ENCODE peak calls at places on chromosome 22, in ten cellular contexts. One of them, this sample, is unnamed.

GRCh38 chr22:24434472-24435322 is 7.3 kb downstream of the ADORA2A start:
- DNase-seq in fibroblast of pulmonary artery: peak; percentile 69
- DNase-seq in kidney: peak; percentile 87
- DNase-seq in mucosa of descending colon: peak; percentile 65
- DNase-seq in uterus: peak; percentile 45
- DNase-seq in Panc1: no peak
- DNase-seq in PC-9: no peak
- DNase-seq in HCT116: no peak
- DNase-seq in progenitor cell of endocrine pancreas: no peak
- DNase-seq in tibial nerve: peak; percentile 48
- DNase-seq in this sample: no peak

GRCh38 chr22:23243006-23243573 is 62.8 kb downstream of the BCR start:
- DNase-seq in mucosa of descending colon: no peak
- DNase-seq in PC-9: no peak
- DNase-seq in fibroblast of pulmonary artery: no peak
- DNase-seq in tibial nerve: no peak
- DNase-seq in kidney: no peak
- DNase-seq in uterus: no peak
- DNase-seq in progenitor cell of endocrine pancreas: no peak
- DNase-seq in HCT116: no peak
- DNase-seq in Panc1: no peak
- DNase-seq in this sample: no peak

GRCh38 chr22:22870577-22871398 is 16.8 kb upstream of the IGLL5 start:
- DNase-seq in fibroblast of pulmonary artery: no peak
- DNase-seq in HCT116: no peak
- DNase-seq in Panc1: no peak
- DNase-seq in tibial nerve: no peak
- DNase-seq in mucosa of descending colon: no peak
- DNase-seq in PC-9: no peak
- DNase-seq in progenitor cell of endocrine pancreas: no peak
- DNase-seq in kidney: no peak
- DNase-seq in uterus: no peak
- DNase-seq in this sample: no peak

GRCh38 chr22:37775785-37776638 is 31.7 kb upstream of the GCAT start:
- DNase-seq in progenitor cell of endocrine pancreas: no peak
- DNase-seq in mucosa of descending colon: no peak
- DNase-seq in tibial nerve: no peak
- DNase-seq in fibroblast of pulmonary artery: no peak
- DNase-seq in uterus: no peak
- DNase-seq in kidney: peak; percentile 54
- DNase-seq in Panc1: no peak
- DNase-seq in PC-9: no peak
- DNase-seq in HCT116: no peak
- DNase-seq in this sample: peak; percentile 51

GRCh38 chr22:36790648-36791047 is 14.7 kb upstream of the IFT27 start:
- DNase-seq in tibial nerve: no peak
- DNase-seq in kidney: no peak
- DNase-seq in fibroblast of pulmonary artery: no peak
- DNase-seq in progenitor cell of endocrine pancreas: no peak
- DNase-seq in HCT116: no peak
- DNase-seq in PC-9: no peak
- DNase-seq in Panc1: no peak
- DNase-seq in uterus: no peak
- DNase-seq in mucosa of descending colon: no peak
- DNase-seq in this sample: no peak

GRCh38 chr22:48300877-48301276 is 1526.8 kb downstream of the BRD1 start:
- DNase-seq in PC-9: no peak
- DNase-seq in fibroblast of pulmonary artery: no peak
- DNase-seq in HCT116: no peak
- DNase-seq in kidney: no peak
- DNase-seq in tibial nerve: no peak
- DNase-seq in progenitor cell of endocrine pancreas: no peak
- DNase-seq in Panc1: no peak
- DNase-seq in uterus: no peak
- DNase-seq in mucosa of descending colon: no peak
- DNase-seq in this sample: no peak

GRCh38 chr22:17258015-17258827 is 39.0 kb upstream of the ADA2 start:
- DNase-seq in tibial nerve: no peak
- DNase-seq in mucosa of descending colon: peak; percentile 84
- DNase-seq in kidney: peak; percentile 85
- DNase-seq in progenitor cell of endocrine pancreas: peak; percentile 30
- DNase-seq in Panc1: no peak
- DNase-seq in PC-9: peak; percentile 39
- DNase-seq in HCT116: no peak
- DNase-seq in fibroblast of pulmonary artery: peak; percentile 12
- DNase-seq in uterus: peak; percentile 63
- DNase-seq in this sample: no peak

GRCh38 chr22:25923952-25924351 is 182.0 kb downstream of the MYO18B start:
- DNase-seq in kidney: no peak
- DNase-seq in Panc1: no peak
- DNase-seq in fibroblast of pulmonary artery: no peak
- DNase-seq in uterus: no peak
- DNase-seq in HCT116: no peak
- DNase-seq in PC-9: no peak
- DNase-seq in mucosa of descending colon: no peak
- DNase-seq in progenitor cell of endocrine pancreas: no peak
- DNase-seq in tibial nerve: no peak
- DNase-seq in this sample: no peak

GRCh38 chr22:22105364-22105763 is 122.8 kb upstream of the TOP3B start:
- DNase-seq in kidney: no peak
- DNase-seq in tibial nerve: no peak
- DNase-seq in uterus: no peak
- DNase-seq in progenitor cell of endocrine pancreas: no peak
- DNase-seq in PC-9: no peak
- DNase-seq in fibroblast of pulmonary artery: no peak
- DNase-seq in HCT116: no peak
- DNase-seq in mucosa of descending colon: no peak
- DNase-seq in Panc1: no peak
- DNase-seq in this sample: no peak

GRCh38 chr22:33296941-33297340 is 238.8 kb upstream of the SYN3 start:
- DNase-seq in progenitor cell of endocrine pancreas: no peak
- DNase-seq in fibroblast of pulmonary artery: no peak
- DNase-seq in HCT116: no peak
- DNase-seq in kidney: no peak
- DNase-seq in tibial nerve: no peak
- DNase-seq in uterus: no peak
- DNase-seq in Panc1: no peak
- DNase-seq in PC-9: no peak
- DNase-seq in mucosa of descending colon: no peak
- DNase-seq in this sample: no peak

DNA sequence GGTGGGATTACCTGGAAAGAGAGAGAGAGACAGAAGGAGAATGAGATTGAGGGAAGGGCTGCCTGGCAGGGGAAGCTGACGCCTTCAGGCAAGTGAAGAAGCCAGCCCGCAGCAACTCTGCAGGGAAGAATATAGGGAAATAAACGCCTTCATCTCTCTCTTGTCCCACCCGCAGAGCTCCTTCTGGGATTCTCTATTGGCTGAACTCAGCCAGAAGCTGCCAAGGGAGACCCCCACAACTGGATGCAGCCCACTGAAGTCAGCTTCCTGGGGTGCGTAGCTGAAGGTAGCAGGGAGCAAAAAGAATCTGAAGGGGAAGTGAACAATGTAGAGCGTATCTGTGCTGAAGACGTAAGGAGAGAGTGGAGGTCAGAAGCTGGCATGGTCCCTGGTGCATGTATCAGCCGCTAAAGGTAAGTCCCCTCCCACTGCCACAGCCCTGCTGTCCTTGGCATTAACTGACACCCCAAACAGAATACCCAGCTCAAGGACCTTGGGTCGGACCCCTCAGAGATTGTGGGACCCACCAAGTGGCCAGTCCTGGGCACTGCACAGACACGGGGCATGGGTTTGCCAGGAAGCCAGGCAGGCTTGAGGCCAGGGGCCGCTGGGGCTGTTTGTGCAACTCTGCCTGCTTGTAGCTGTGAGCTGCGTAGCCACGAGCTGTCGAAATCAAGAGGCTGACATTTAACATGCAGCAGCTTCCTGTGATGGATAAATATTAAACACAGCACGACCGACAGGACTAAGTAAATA is 469.9 kb downstream of the MN1 start:
- DNase-seq in Panc1: no peak
- DNase-seq in HCT116: no peak
- DNase-seq in PC-9: no peak
- DNase-seq in kidney: peak; percentile 82
- DNase-seq in mucosa of descending colon: peak; percentile 27
- DNase-seq in tibial nerve: peak; percentile 4
- DNase-seq in progenitor cell of endocrine pancreas: peak; percentile 18
- DNase-seq in uterus: no peak
- DNase-seq in fibroblast of pulmonary artery: peak; percentile 84
- DNase-seq in this sample: peak; percentile 39
- TF ChIP-seq CTCF in Panc1: peak; percentile 45
- TF ChIP-seq CTCF in HCT116: no peak
- TF ChIP-seq CTCF in PC-9: peak; percentile 59
- TF ChIP-seq CTCF in kidney: peak; percentile 21
- TF ChIP-seq CTCF in mucosa of descending colon: no peak
- TF ChIP-seq CTCF in tibial nerve: peak; percentile 23
- TF ChIP-seq CTCF in progenitor cell of endocrine pancreas: peak; percentile 53
- TF ChIP-seq CTCF in uterus: no peak
- TF ChIP-seq CTCF in fibroblast of pulmonary artery: peak; percentile 69
- TF ChIP-seq CTCF in this sample: no peak

GRCh38 chr22:30289126-30289979 is at the start of gene CASTOR1:
- DNase-seq in HCT116: peak; percentile 96
- DNase-seq in uterus: peak; percentile 99
- DNase-seq in Panc1: peak; percentile 84
- DNase-seq in kidney: peak; percentile 99
- DNase-seq in mucosa of descending colon: peak; percentile 94
- DNase-seq in PC-9: peak; percentile 85
- DNase-seq in tibial nerve: peak; percentile 97
- DNase-seq in fibroblast of pulmonary artery: peak; percentile 98
- DNase-seq in progenitor cell of endocrine pancreas: peak; percentile 89
- DNase-seq in this sample: peak; percentile 98

GRCh38 chr22:30290318-30290678 is 993 bp upstream of the CASTOR1 start:
- DNase-seq in PC-9: peak; percentile 52
- DNase-seq in uterus: peak; percentile 54
- DNase-seq in fibroblast of pulmonary artery: no peak
- DNase-seq in kidney: no peak
- DNase-seq in progenitor cell of endocrine pancreas: no peak
- DNase-seq in tibial nerve: no peak
- DNase-seq in mucosa of descending colon: no peak
- DNase-seq in HCT116: no peak
- DNase-seq in Panc1: no peak
- DNase-seq in this sample: no peak

GRCh38 chr22:30290679-30291333 is 1.5 kb upstream of the CASTOR1 start:
- DNase-seq in tibial nerve: peak; percentile 90
- DNase-seq in uterus: peak; percentile 90
- DNase-seq in progenitor cell of endocrine pancreas: no peak
- DNase-seq in PC-9: peak; percentile 76
- DNase-seq in HCT116: no peak
- DNase-seq in Panc1: no peak
- DNase-seq in kidney: peak; percentile 96
- DNase-seq in mucosa of descending colon: no peak
- DNase-seq in fibroblast of pulmonary artery: peak; percentile 87
- DNase-seq in this sample: peak; percentile 88

GRCh38 chr22:30288414-30289125 is 735 bp downstream of the CASTOR1 start:
- DNase-seq in uterus: no peak
- DNase-seq in fibroblast of pulmonary artery: no peak
- DNase-seq in tibial nerve: no peak
- DNase-seq in progenitor cell of endocrine pancreas: no peak
- DNase-seq in PC-9: no peak
- DNase-seq in Panc1: no peak
- DNase-seq in kidney: no peak
- DNase-seq in mucosa of descending colon: no peak
- DNase-seq in HCT116: no peak
- DNase-seq in this sample: no peak

GRCh38 chr22:30289980-30290313 is 642 bp upstream of the CASTOR1 start:
- DNase-seq in HCT116: no peak
- DNase-seq in PC-9: no peak
- DNase-seq in Panc1: no peak
- DNase-seq in fibroblast of pulmonary artery: no peak
- DNase-seq in tibial nerve: no peak
- DNase-seq in uterus: no peak
- DNase-seq in kidney: no peak
- DNase-seq in progenitor cell of endocrine pancreas: no peak
- DNase-seq in mucosa of descending colon: no peak
- DNase-seq in this sample: no peak
- TF ChIP-seq CTCF in HCT116: no peak
- TF ChIP-seq CTCF in PC-9: no peak
- TF ChIP-seq CTCF in Panc1: no peak
- TF ChIP-seq CTCF in fibroblast of pulmonary artery: no peak
- TF ChIP-seq CTCF in tibial nerve: no peak
- TF ChIP-seq CTCF in uterus: no peak
- TF ChIP-seq CTCF in kidney: no peak
- TF ChIP-seq CTCF in progenitor cell of endocrine pancreas: no peak
- TF ChIP-seq CTCF in mucosa of descending colon: no peak
- TF ChIP-seq CTCF in this sample: no peak

GRCh38 chr22:35114296-35114980 is 48.5 kb downstream of the ISX start:
- DNase-seq in fibroblast of pulmonary artery: no peak
- DNase-seq in Panc1: no peak
- DNase-seq in PC-9: no peak
- DNase-seq in tibial nerve: no peak
- DNase-seq in HCT116: no peak
- DNase-seq in kidney: no peak
- DNase-seq in mucosa of descending colon: no peak
- DNase-seq in progenitor cell of endocrine pancreas: no peak
- DNase-seq in uterus: no peak
- DNase-seq in this sample: no peak

GRCh38 chr22:35116269-35116668 is 50.3 kb downstream of the ISX start:
- DNase-seq in Panc1: no peak
- DNase-seq in uterus: no peak
- DNase-seq in fibroblast of pulmonary artery: no peak
- DNase-seq in tibial nerve: no peak
- DNase-seq in HCT116: no peak
- DNase-seq in kidney: no peak
- DNase-seq in PC-9: no peak
- DNase-seq in progenitor cell of endocrine pancreas: no peak
- DNase-seq in mucosa of descending colon: no peak
- DNase-seq in this sample: no peak

GRCh38 chr22:35111244-35111643 is 45.3 kb downstream of the ISX start:
- DNase-seq in uterus: no peak
- DNase-seq in progenitor cell of endocrine pancreas: no peak
- DNase-seq in tibial nerve: no peak
- DNase-seq in mucosa of descending colon: no peak
- DNase-seq in kidney: no peak
- DNase-seq in fibroblast of pulmonary artery: no peak
- DNase-seq in HCT116: no peak
- DNase-seq in PC-9: no peak
- DNase-seq in Panc1: no peak
- DNase-seq in this sample: no peak

GRCh38 chr22:35115515-35115914 is 49.6 kb downstream of the ISX start:
- DNase-seq in tibial nerve: no peak
- DNase-seq in kidney: no peak
- DNase-seq in HCT116: no peak
- DNase-seq in mucosa of descending colon: no peak
- DNase-seq in fibroblast of pulmonary artery: no peak
- DNase-seq in uterus: no peak
- DNase-seq in progenitor cell of endocrine pancreas: no peak
- DNase-seq in Panc1: no peak
- DNase-seq in PC-9: no peak
- DNase-seq in this sample: no peak

GRCh38 chr22:35113341-35113740 is 47.4 kb downstream of the ISX start:
- DNase-seq in mucosa of descending colon: peak; percentile 0
- DNase-seq in progenitor cell of endocrine pancreas: no peak
- DNase-seq in Panc1: no peak
- DNase-seq in HCT116: no peak
- DNase-seq in tibial nerve: no peak
- DNase-seq in PC-9: no peak
- DNase-seq in fibroblast of pulmonary artery: no peak
- DNase-seq in uterus: no peak
- DNase-seq in kidney: no peak
- DNase-seq in this sample: no peak
- TF ChIP-seq CTCF in mucosa of descending colon: no peak
- TF ChIP-seq CTCF in progenitor cell of endocrine pancreas: no peak
- TF ChIP-seq CTCF in Panc1: no peak
- TF ChIP-seq CTCF in HCT116: no peak
- TF ChIP-seq CTCF in tibial nerve: no peak
- TF ChIP-seq CTCF in PC-9: no peak
- TF ChIP-seq CTCF in fibroblast of pulmonary artery: no peak
- TF ChIP-seq CTCF in uterus: no peak
- TF ChIP-seq CTCF in kidney: no peak
- TF ChIP-seq CTCF in this sample: no peak

GRCh38 chr22:44669725-44670027 is 32.3 kb upstream of the PRR5 start:
- DNase-seq in tibial nerve: no peak
- DNase-seq in uterus: no peak
- DNase-seq in kidney: peak; percentile 67
- DNase-seq in mucosa of descending colon: no peak
- DNase-seq in PC-9: no peak
- DNase-seq in fibroblast of pulmonary artery: peak; percentile 37
- DNase-seq in Panc1: no peak
- DNase-seq in HCT116: no peak
- DNase-seq in progenitor cell of endocrine pancreas: no peak
- DNase-seq in this sample: no peak
- TF ChIP-seq CTCF in tibial nerve: no peak
- TF ChIP-seq CTCF in uterus: no peak
- TF ChIP-seq CTCF in kidney: no peak
- TF ChIP-seq CTCF in mucosa of descending colon: no peak
- TF ChIP-seq CTCF in PC-9: peak; percentile 51
- TF ChIP-seq CTCF in fibroblast of pulmonary artery: peak; percentile 49
- TF ChIP-seq CTCF in Panc1: peak; percentile 79
- TF ChIP-seq CTCF in HCT116: no peak
- TF ChIP-seq CTCF in progenitor cell of endocrine pancreas: peak; percentile 53
- TF ChIP-seq CTCF in this sample: no peak

This sample was measured in MCF 10A.